ENCODE peak calls at places on chromosomes 6 and 20, in eight cellular contexts. Y is GM12864, G is retinal pigment epithelial cell, J is Panc1, R is AG09319, V is neural crest cell, L is progenitor cell of endocrine pancreas, Z is HFFc6. I is an unnamed sample.

GRCh38 chr20:50788045-50788867 is 6.6 kb upstream of the BCAS4 start:
- DNase-seq in Z (peak; percentile 77), G (peak; percentile 48), Y (no peak), R (peak; percentile 49), L (no peak), V (no peak), J (peak; percentile 81), I (peak; percentile 95)

GRCh38 chr6:127192911-127193503 is 73.7 kb upstream of the RNF146 start:
- DNase-seq in Z (peak; percentile 33), V (no peak), G (no peak), J (no peak), Y (no peak), L (no peak), R (peak; percentile 54), I (no peak)

GRCh38 chr6:119333707-119334295 is 15.8 kb downstream of the MAN1A1 start:
- DNase-seq in J (no peak), Z (no peak), G (no peak), R (no peak), L (no peak), Y (no peak), V (no peak), I (no peak)

GRCh38 chr20:49028684-49029083 is 17.4 kb upstream of the CSE1L start:
- DNase-seq in L (no peak), J (no peak), R (no peak), Y (no peak), Z (peak; percentile 38), G (no peak), V (no peak), I (peak; percentile 83)

GRCh38 chr6:168039849-168040248 is 39.2 kb downstream of the FRMD1 start:
- DNase-seq in Y (no peak), L (no peak), R (no peak), J (no peak), V (no peak), G (no peak), Z (no peak), I (peak; percentile 39)

GRCh38 chr20:43798591-43799149 is 71.9 kb upstream of the GTSF1L start:
- DNase-seq in V (no peak), R (no peak), L (no peak), G (peak; percentile 5), Z (no peak), Y (no peak), J (no peak), I (no peak)

GRCh38 chr6:34342247-34342646 is 50.2 kb downstream of the NUDT3 start:
- DNase-seq in G (no peak), Z (no peak), Y (no peak), V (no peak), R (no peak), J (no peak), L (no peak), I (no peak)

GRCh38 chr6:43634702-43635303 is 837 bp upstream of the MAD2L1BP start:
- DNase-seq in Z (no peak), V (no peak), R (no peak), L (no peak), Y (no peak), J (no peak), G (no peak), I (no peak)

GRCh38 chr6:1871936-1872335 is 262.2 kb downstream of the FOXC1 start:
- DNase-seq in G (no peak), V (no peak), L (no peak), Z (no peak), J (no peak), Y (no peak), R (no peak), I (no peak)

GRCh38 chr6:27188206-27188884 is 59.2 kb upstream of the PRSS16 start:
- DNase-seq in R (peak; percentile 43), Z (peak; percentile 81), Y (peak; percentile 52), G (no peak), V (peak; percentile 51), L (peak; percentile 46), J (no peak), I (peak; percentile 87)

GRCh38 chr6:154298297-154298696 is 58.3 kb downstream of the IPCEF1 start:
- DNase-seq in J (no peak), V (no peak), Y (no peak), R (no peak), G (peak; percentile 62), Z (peak; percentile 26), L (no peak), I (no peak)

GRCh38 chr6:140320799-140321099 is 946.3 kb upstream of the CITED2 start:
- DNase-seq in V (no peak), R (no peak), Y (no peak), Z (no peak), L (no peak), G (no peak), J (no peak), I (no peak)

GRCh38 chr6:134523903-134524302 is 206.0 kb upstream of the SGK1 start:
- DNase-seq in Y (no peak), J (no peak), G (no peak), L (no peak), R (no peak), V (no peak), Z (no peak), I (no peak)

GRCh38 chr6:156808287-156808686 is 31.1 kb downstream of the ARID1B start:
- DNase-seq in J (no peak), Y (no peak), V (no peak), L (no peak), R (no peak), G (peak; percentile 44), Z (no peak), I (no peak)

GRCh38 chr6:161374971-161375873 is 101.4 kb upstream of the AGPAT4 start:
- DNase-seq in L (no peak), Y (no peak), R (no peak), J (no peak), V (no peak), Z (no peak), G (no peak), I (peak; percentile 89)

GRCh38 chr6:71040043-71040442 is 83.2 kb upstream of the B3GAT2 start:
- DNase-seq in R (no peak), G (no peak), V (no peak), J (no peak), Y (no peak), Z (no peak), L (no peak), I (no peak)

GRCh38 chr6:106974999-106975698 is 620 bp upstream of the CD24 start:
- DNase-seq in J (no peak), G (no peak), Z (no peak), R (no peak), L (peak; percentile 72), V (peak; percentile 58), Y (no peak), I (peak; percentile 87)

GRCh38 chr20:25324412-25324811 is 66.2 kb downstream of the ABHD12 start:
- DNase-seq in L (no peak), G (no peak), J (no peak), Y (no peak), V (no peak), R (no peak), Z (no peak), I (no peak)

DNA sequence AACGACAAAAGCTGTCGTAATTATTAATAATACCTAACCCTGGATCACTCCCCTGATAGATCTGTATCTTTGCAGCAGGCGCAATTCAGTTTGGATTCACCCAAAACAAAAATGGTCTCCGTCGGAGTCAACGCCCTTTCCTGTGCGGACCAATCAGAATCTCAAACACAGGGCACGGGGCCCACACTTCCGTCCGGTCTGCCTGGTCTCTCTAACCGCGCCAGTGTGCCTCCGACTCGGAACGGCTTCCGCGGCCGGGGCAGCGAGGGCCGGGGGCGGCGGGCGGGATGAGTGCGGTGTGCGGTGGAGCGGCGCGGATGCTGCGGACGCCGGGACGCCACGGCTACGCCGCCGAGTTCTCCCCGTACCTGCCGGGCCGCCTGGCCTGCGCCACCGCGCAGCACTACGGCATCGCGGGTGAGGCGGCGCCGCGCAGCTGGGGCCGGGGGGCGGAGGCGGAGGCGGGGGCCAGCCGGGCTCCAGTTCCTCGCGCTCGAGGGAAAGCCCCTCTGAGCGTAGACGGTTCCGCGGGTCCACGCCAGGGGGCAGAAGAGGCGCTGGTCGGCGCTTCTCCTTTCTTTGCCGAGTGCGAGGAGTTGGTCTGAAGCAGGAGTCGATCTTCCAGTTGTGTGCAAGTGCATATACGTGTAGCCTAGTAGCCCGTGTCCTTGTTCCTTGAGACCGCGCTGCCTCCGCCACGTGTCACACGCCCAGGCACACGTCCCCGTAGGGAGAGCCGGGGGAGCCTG is at the start of gene PEX7:
- DNase-seq in J (peak; percentile 57), Y (peak; percentile 85), R (peak; percentile 77), V (peak; percentile 85), Z (peak; percentile 88), L (peak; percentile 81), G (peak; percentile 69), I (peak; percentile 96)
- TF ChIP-seq CTCF in J (peak; percentile 78), Y (peak; percentile 90), R (peak; percentile 71), V (peak; percentile 81), Z (peak; percentile 77), L (peak; percentile 82), G (peak; percentile 66), I (peak; percentile 57)

DNA sequence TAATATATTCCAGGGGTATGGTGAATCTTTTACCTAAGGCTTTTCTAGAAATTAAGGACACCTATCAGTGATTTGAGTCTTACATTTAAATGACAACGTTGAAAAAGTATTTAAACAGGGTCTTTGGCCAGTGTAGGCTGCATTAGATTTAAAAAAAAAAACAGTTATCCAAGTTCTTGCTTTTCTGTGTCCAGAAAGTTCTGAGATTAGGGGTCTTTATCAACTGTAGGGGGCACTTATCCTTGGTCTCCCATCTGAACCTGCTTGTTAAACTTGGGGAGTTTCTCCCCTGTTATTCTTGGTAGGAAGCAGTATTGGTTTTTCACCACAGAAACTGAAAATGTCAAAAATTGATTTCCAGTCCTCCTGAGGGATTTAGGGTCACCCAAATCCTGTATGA is 155.9 kb upstream of the ZNF217 start:
- DNase-seq in G (no peak), Y (no peak), L (no peak), Z (no peak), J (no peak), V (no peak), R (no peak), I (no peak)
- TF ChIP-seq CTCF in G (no peak), Y (no peak), L (no peak), Z (peak; percentile 46), J (no peak), V (no peak), R (no peak), I (no peak)

DNA sequence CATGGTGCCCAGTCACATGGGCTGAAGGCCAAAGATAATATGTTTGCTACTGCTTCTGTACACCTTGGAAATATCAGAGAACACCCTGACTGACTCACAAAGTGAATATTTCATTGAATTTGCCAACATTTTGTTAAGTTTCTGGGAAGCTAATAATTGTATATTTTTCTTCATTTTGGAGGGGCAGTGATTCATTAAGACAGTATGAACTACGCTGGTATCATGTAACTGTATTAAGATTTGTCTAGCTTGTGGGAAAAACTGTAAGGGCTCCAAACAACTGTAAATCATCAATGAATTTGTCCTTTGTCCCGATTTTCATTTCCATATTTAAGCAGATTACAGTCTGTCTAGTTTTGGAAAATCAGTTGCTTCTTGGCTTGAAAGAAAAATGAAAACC is 102.4 kb upstream of the CCN2 start:
- DNase-seq in G (no peak), R (no peak), J (no peak), V (no peak), Z (peak; percentile 35), Y (no peak), L (no peak), I (no peak)
- TF ChIP-seq CTCF in G (no peak), R (no peak), J (no peak), V (no peak), Z (no peak), Y (no peak), L (no peak), I (no peak)

DNA sequence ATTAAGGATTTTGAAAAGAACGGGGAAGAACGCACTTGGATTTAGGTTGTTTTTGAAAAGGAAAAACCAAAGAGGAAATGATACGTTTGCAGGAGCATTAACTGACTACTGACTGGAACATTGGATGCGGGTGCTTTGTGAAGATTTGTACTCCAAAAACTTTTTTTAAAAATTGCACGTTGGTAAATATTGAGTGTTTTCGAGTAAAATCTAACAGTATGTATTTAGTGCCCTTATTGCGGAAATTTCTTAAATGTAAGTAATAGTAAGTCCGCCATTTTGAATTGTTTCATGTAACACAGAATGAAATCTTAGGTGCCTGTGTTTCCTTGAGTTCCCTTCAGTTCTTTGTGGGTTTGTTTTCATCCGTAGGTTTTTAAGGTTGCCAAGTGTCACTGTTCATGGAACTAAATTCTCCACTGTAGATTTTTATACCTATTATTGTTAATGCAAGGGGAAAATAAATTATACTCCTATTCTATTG is 15.2 kb upstream of the LIN28B start:
- DNase-seq in V (no peak), Y (no peak), R (no peak), L (no peak), G (no peak), Z (no peak), J (no peak), I (no peak)
- TF ChIP-seq CTCF in V (no peak), Y (no peak), R (no peak), L (no peak), G (no peak), Z (peak; percentile 13), J (no peak), I (no peak)

I was measured in osteoblast.